ENCODE peak calls at places on chromosomes 5 and 9, in five cellular contexts. One of them, this sample, is unnamed. For H3K9me2, the result is how much of the 10 kb centered on the place peaks cover.

GRCh38 chr9:91395553-91396470 is 27.8 kb downstream of the NFIL3 start:
- DNase-seq in PC-3: peak
- DNase-seq in GM23338: no peak
- DNase-seq in GM23248: peak
- DNase-seq in PC-9: peak
- DNase-seq in this sample: no peak

GRCh38 chr5:51033215-51033614 is 350.0 kb upstream of the ISL1 start:
- DNase-seq in PC-3: no peak
- DNase-seq in GM23338: no peak
- DNase-seq in GM23248: no peak
- DNase-seq in PC-9: peak
- DNase-seq in this sample: no peak

GRCh38 chr5:53942724-53943123 is 367.6 kb downstream of the ARL15 start:
- DNase-seq in PC-3: no peak
- DNase-seq in GM23338: no peak
- DNase-seq in GM23248: peak
- DNase-seq in PC-9: no peak
- DNase-seq in this sample: no peak

GRCh38 chr9:111621895-111622480 is 9.1 kb upstream of the DNAJC25 start:
- DNase-seq in PC-3: peak
- DNase-seq in GM23338: peak
- DNase-seq in GM23248: peak
- DNase-seq in PC-9: peak
- DNase-seq in this sample: peak

GRCh38 chr9:33429256-33430080 is 17.9 kb downstream of the AQP3 start:
- DNase-seq in PC-3: no peak
- DNase-seq in GM23338: no peak
- DNase-seq in GM23248: peak
- DNase-seq in PC-9: no peak
- DNase-seq in this sample: no peak

GRCh38 chr5:89397096-89397495 is 514.1 kb upstream of the MEF2C start:
- DNase-seq in PC-3: peak
- DNase-seq in GM23338: no peak
- DNase-seq in GM23248: peak
- DNase-seq in PC-9: no peak
- DNase-seq in this sample: no peak

GRCh38 chr5:147234825-147235635 is at the start of gene STK32A:
- DNase-seq in PC-3: peak
- DNase-seq in GM23338: peak
- DNase-seq in GM23248: peak
- DNase-seq in PC-9: no peak
- DNase-seq in this sample: no peak

GRCh38 chr9:108675708-108676107 is 180.1 kb downstream of the ACTL7B start:
- DNase-seq in PC-3: no peak
- DNase-seq in GM23338: no peak
- DNase-seq in GM23248: no peak
- DNase-seq in PC-9: no peak
- DNase-seq in this sample: no peak

GRCh38 chr9:114829686-114830085 is 23.8 kb upstream of the TNFSF15 start:
- DNase-seq in PC-3: no peak
- DNase-seq in GM23338: no peak
- DNase-seq in GM23248: no peak
- DNase-seq in PC-9: no peak
- DNase-seq in this sample: no peak

GRCh38 chr5:56329652-56330051 is 96.5 kb upstream of the ANKRD55 start:
- DNase-seq in PC-3: no peak
- DNase-seq in GM23338: no peak
- DNase-seq in GM23248: no peak
- DNase-seq in PC-9: no peak
- DNase-seq in this sample: no peak

GRCh38 chr9:75709698-75710097 is 180.8 kb upstream of the PCSK5 start:
- DNase-seq in PC-3: no peak
- DNase-seq in GM23338: no peak
- DNase-seq in GM23248: no peak
- DNase-seq in PC-9: no peak
- DNase-seq in this sample: no peak

GRCh38 chr5:116084231-116084630 is 594 bp upstream of the COMMD10 start:
- DNase-seq in PC-3: peak
- DNase-seq in GM23338: peak
- DNase-seq in GM23248: peak
- DNase-seq in PC-9: peak
- DNase-seq in this sample: no peak

GRCh38 chr5:14732991-14733390 is 68.5 kb downstream of the OTULIN start:
- DNase-seq in PC-3: no peak
- DNase-seq in GM23338: no peak
- DNase-seq in GM23248: no peak
- DNase-seq in PC-9: no peak
- DNase-seq in this sample: no peak

GRCh38 chr9:88985616-88986015 is 5.7 kb upstream of the S1PR3 start:
- DNase-seq in PC-3: no peak
- DNase-seq in GM23338: no peak
- DNase-seq in GM23248: no peak
- DNase-seq in PC-9: no peak
- DNase-seq in this sample: no peak

GRCh38 chr5:139867581-139867980 is 72.0 kb downstream of the PSD2 start:
- DNase-seq in PC-3: no peak
- DNase-seq in GM23338: no peak
- DNase-seq in GM23248: no peak
- DNase-seq in PC-9: no peak
- DNase-seq in this sample: no peak

GRCh38 chr9:81530407-81530810 is 158.9 kb downstream of the TLE1 start:
- DNase-seq in PC-3: no peak
- DNase-seq in GM23338: no peak
- DNase-seq in GM23248: no peak
- DNase-seq in PC-9: no peak
- DNase-seq in this sample: no peak

GRCh38 chr5:114192108-114192507 is 169.8 kb upstream of the KCNN2 start:
- DNase-seq in PC-3: peak
- DNase-seq in GM23338: no peak
- DNase-seq in GM23248: peak
- DNase-seq in PC-9: no peak
- DNase-seq in this sample: no peak

GRCh38 chr9:12014488-12014887 is 678.7 kb upstream of the TYRP1 start:
- DNase-seq in PC-3: no peak
- DNase-seq in GM23338: no peak
- DNase-seq in GM23248: no peak
- DNase-seq in PC-9: no peak
- DNase-seq in this sample: no peak

GRCh38 chr9:88533951-88534455 is 975 bp upstream of the NXNL2 start:
- DNase-seq in PC-3: peak
- DNase-seq in GM23338: peak
- DNase-seq in GM23248: peak
- DNase-seq in PC-9: peak
- DNase-seq in this sample: no peak

GRCh38 chr9:14346826-14347407 is 33.0 kb upstream of the NFIB start:
- DNase-seq in PC-3: no peak
- DNase-seq in GM23338: peak
- DNase-seq in GM23248: no peak
- DNase-seq in PC-9: no peak
- DNase-seq in this sample: no peak

GRCh38 chr5:155082401-155082800 is 68.8 kb downstream of the KIF4B start:
- DNase-seq in PC-3: peak
- DNase-seq in GM23338: no peak
- DNase-seq in GM23248: peak
- DNase-seq in PC-9: no peak
- DNase-seq in this sample: peak

GRCh38 chr5:43839218-43839617 is 236.2 kb downstream of the NNT start:
- DNase-seq in PC-3: peak
- DNase-seq in GM23338: no peak
- DNase-seq in GM23248: peak
- DNase-seq in PC-9: no peak
- DNase-seq in this sample: no peak

GRCh38 chr5:74255692-74256091 is 384.8 kb downstream of the ENC1 start:
- DNase-seq in PC-3: no peak
- DNase-seq in GM23338: no peak
- DNase-seq in GM23248: no peak
- DNase-seq in PC-9: no peak
- DNase-seq in this sample: no peak

GRCh38 chr9:77946969-77947368 is 84.6 kb downstream of the GNAQ start:
- DNase-seq in PC-3: peak
- DNase-seq in GM23338: no peak
- DNase-seq in GM23248: no peak
- DNase-seq in PC-9: peak
- DNase-seq in this sample: no peak

GRCh38 chr9:91151014-91151740 is 210.5 kb downstream of the AUH start:
- DNase-seq in PC-3: no peak
- DNase-seq in GM23338: no peak
- DNase-seq in GM23248: peak
- DNase-seq in PC-9: no peak
- DNase-seq in this sample: no peak

GRCh38 chr5:158908690-158909325 is 190.9 kb downstream of the EBF1 start:
- DNase-seq in PC-3: no peak
- DNase-seq in GM23338: no peak
- DNase-seq in GM23248: no peak
- DNase-seq in PC-9: no peak
- DNase-seq in this sample: no peak

DNA sequence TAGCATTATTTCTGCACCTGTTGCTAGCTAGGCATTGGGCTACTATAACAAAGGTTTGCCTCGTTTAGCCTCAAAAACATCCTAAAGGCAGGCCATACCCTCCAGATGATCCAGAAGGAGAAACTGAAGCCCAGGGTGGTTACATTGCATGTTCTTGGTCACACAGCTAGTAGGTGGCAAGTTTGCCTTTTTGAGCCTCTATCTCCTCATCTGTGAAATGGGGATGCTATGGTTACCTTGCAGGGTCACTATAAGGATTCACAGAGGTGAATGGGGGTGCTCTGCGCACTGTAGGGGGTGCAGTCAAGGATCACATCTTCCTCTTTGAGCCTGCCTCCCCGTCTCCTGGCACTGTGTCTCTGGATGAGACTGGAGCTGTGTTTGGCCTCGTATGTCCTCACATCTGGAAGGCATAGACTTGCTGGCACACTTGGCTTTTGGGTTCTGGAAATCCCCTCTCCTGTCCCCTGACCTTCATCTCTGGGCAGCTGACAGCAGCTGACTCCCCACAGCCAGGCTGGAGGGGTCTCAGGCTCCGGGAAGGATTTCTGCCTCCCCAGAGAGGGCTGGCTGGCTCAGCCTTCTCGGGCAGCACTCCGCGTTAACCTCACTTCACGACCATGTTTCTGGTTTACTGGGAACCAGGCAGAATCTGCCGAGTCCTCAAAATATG is 167.7 kb downstream of the RGS3 start:
- DNase-seq in PC-3: no peak
- DNase-seq in GM23338: no peak
- DNase-seq in GM23248: peak
- DNase-seq in PC-9: no peak
- DNase-seq in this sample: no peak
- H3K9me2 ChIP-seq in PC-3: under half
- H3K9me2 ChIP-seq in GM23338: under half
- H3K9me2 ChIP-seq in GM23248: under half
- H3K9me2 ChIP-seq in PC-9: under half
- H3K9me2 ChIP-seq in this sample: under half

DNA sequence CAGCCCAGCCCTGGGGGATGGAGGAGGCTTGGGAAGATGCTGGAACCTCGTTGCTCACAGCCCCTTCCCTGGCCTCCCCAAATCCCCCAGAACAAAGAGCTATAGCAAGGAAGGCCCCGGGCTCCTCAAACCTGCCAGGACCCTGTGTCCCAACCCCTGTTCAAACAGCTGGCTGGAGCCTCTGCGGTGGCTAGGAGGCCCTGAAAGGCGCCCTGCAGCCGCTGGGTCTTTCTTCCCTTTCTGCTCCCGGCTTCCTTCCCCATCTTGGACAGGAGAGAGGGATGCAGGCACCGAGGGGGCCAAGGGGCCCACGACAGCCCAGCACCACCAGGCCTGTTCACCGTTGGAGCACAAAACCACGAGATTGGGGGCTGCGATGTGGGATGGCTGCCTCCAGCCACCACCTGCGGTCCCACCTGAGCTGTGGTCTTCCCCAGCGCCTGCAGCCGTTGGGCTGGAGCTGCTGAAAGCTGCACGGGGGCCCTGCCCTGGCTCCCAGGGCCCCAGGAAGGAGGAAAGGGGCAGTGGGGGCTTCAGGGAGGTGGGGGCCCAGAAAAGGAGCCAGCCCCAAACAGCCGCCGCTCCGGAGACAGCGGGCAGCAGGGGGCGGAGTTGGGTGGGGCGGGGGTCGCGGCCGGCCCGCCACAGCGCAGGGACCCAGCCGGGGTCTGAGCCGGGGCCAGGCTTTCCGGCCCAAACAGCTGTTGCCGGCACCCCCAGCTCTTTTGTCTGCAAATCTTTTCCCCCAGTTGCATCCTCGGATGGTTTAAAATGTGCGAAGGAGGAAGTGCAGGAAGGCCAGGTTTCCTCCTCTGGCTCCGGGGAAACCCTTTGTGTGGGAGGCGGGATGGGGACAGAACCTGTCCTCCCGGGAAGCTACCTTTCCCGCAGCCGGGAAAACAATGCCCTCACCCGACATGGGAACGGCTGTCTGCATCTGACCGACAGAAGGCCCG is 16.1 kb downstream of the NOTCH1 start:
- DNase-seq in PC-3: no peak
- DNase-seq in GM23338: peak
- DNase-seq in GM23248: no peak
- DNase-seq in PC-9: no peak
- DNase-seq in this sample: no peak
- H3K4me3 ChIP-seq in PC-3: no peak
- H3K4me3 ChIP-seq in GM23338: no peak
- H3K4me3 ChIP-seq in GM23248: no peak
- H3K4me3 ChIP-seq in PC-9: no peak
- H3K4me3 ChIP-seq in this sample: no peak

DNA sequence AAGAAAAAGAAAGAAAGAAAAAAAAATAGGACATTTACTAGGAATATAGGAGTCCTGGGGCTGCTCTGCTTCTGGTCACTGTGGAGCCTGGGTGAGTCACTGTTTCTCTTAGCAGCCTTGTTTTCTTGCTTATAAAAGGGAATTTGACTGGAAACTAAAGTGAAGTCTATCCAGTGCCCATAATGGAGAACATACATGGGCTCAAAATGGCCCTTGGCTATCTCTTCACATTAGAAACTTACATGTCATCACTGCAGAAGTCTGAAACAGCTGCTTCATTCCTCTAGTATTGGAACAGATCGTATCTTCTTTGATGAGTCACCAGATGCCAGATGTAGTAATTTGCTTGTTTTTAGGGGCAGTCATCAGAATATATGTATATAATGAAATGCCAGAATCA is 56.5 kb downstream of the SGCD start:
- DNase-seq in PC-3: no peak
- DNase-seq in GM23338: no peak
- DNase-seq in GM23248: peak
- DNase-seq in PC-9: no peak
- DNase-seq in this sample: no peak
- H3K9me2 ChIP-seq in PC-3: under half
- H3K9me2 ChIP-seq in GM23338: under half
- H3K9me2 ChIP-seq in GM23248: under half
- H3K9me2 ChIP-seq in PC-9: under half
- H3K9me2 ChIP-seq in this sample: under half

DNA sequence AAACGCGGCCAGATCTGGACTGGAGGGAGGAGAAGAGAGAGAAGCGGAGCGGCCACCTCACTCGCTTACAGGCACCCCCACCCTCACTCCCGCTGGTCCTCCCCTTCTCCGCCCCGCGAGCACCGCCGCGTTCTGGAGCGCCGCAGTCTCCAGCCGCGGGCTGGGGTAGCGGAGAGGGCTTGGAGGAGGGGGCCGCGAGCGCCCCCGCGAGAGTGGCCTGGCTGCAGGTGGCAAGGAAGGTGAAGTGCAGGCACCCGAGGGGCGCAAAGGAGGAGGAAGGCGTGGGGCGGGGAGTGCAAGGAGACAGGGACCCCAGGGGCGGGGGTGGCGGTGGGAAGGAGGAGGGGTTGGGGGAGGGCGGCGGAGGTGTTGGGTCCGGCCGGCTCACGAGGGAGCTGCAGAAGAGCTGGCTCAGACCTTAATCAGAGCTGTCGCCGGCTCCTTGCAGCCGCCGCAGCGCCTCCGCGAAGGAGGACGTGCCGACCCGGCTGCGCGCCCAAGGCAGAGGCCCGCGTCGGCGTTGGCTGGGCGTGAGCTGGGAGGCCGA is at the start of gene DMRT3:
- DNase-seq in PC-3: no peak
- DNase-seq in GM23338: peak
- DNase-seq in GM23248: peak
- DNase-seq in PC-9: no peak
- DNase-seq in this sample: no peak
- H3K4me3 ChIP-seq in PC-3: peak
- H3K4me3 ChIP-seq in GM23338: peak
- H3K4me3 ChIP-seq in GM23248: no peak
- H3K4me3 ChIP-seq in PC-9: no peak
- H3K4me3 ChIP-seq in this sample: no peak